ENCODE peak calls at places on chromosomes 16 and 17, in four cellular contexts. G is fibroblast of lung, Y is colonic mucosa, T is cardiac muscle cell. I is an unnamed sample.

GRCh38 chr16:23670137-23670776 is 8.4 kb upstream of the PLK1 start:
- DNase-seq in G (peak; percentile 93), Y (no peak), T (peak; percentile 61), I (no peak)

GRCh38 chr17:64152428-64153125 is 22.6 kb upstream of the ERN1 start:
- DNase-seq in G (no peak), Y (no peak), T (no peak), I (no peak)

GRCh38 chr17:9817086-9817485 is 4.8 kb downstream of the GSG1L2 start:
- DNase-seq in G (peak; percentile 17), Y (no peak), T (peak; percentile 69), I (no peak)

GRCh38 chr16:62540496-62540895 is 504.3 kb upstream of the CDH8 start:
- DNase-seq in G (no peak), Y (no peak), T (no peak), I (peak; percentile 15)

GRCh38 chr17:42456223-42457106 is 2.2 kb upstream of the ATP6V0A1 start:
- DNase-seq in G (peak; percentile 89), Y (no peak), T (peak; percentile 92), I (no peak)

GRCh38 chr17:55149485-55149884 is 115.3 kb upstream of the HLF start:
- DNase-seq in G (no peak), Y (no peak), T (no peak), I (no peak)

GRCh38 chr16:82671743-82672142 is 45.0 kb downstream of the CDH13 start:
- DNase-seq in G (no peak), Y (no peak), T (no peak), I (no peak)

GRCh38 chr17:44374306-44375195 is 10.9 kb upstream of the FAM171A2 start:
- DNase-seq in G (no peak), Y (peak; percentile 45), T (no peak), I (no peak)

GRCh38 chr16:89191033-89191900 is 9.1 kb downstream of the SLC22A31 start:
- DNase-seq in G (no peak), Y (no peak), T (no peak), I (no peak)

GRCh38 chr17:15237106-15237425 is 28.1 kb downstream of the PMP22 start:
- DNase-seq in G (no peak), Y (no peak), T (peak; percentile 19), I (no peak)

GRCh38 chr17:38879878-38880727 is 10.2 kb downstream of the LASP1 start:
- DNase-seq in G (peak; percentile 89), Y (no peak), T (peak; percentile 87), I (no peak)

GRCh38 chr17:59632398-59632797 is 12.7 kb downstream of the CLTC start:
- DNase-seq in G (no peak), Y (no peak), T (no peak), I (no peak)
- H3K4me3 ChIP-seq in G (no peak overlapping the region), Y (no peak overlapping the region), T (no peak overlapping the region), I (no peak overlapping the region)

GRCh38 chr16:659618-660017 is 8.3 kb upstream of the RHOT2 start:
- DNase-seq in G (no peak), Y (no peak), T (no peak), I (no peak)

GRCh38 chr16:660459-661183 is 7.3 kb upstream of the RHOT2 start:
- DNase-seq in G (peak; percentile 60), Y (peak; percentile 92), T (peak; percentile 86), I (peak; percentile 97)

GRCh38 chr16:660132-660458 is 7.8 kb upstream of the RHOT2 start:
- DNase-seq in G (no peak), Y (no peak), T (no peak), I (no peak)

GRCh38 chr16:657487-657886 is 8.3 kb downstream of the WDR90 start:
- DNase-seq in G (no peak), Y (no peak), T (no peak), I (no peak)

DNA sequence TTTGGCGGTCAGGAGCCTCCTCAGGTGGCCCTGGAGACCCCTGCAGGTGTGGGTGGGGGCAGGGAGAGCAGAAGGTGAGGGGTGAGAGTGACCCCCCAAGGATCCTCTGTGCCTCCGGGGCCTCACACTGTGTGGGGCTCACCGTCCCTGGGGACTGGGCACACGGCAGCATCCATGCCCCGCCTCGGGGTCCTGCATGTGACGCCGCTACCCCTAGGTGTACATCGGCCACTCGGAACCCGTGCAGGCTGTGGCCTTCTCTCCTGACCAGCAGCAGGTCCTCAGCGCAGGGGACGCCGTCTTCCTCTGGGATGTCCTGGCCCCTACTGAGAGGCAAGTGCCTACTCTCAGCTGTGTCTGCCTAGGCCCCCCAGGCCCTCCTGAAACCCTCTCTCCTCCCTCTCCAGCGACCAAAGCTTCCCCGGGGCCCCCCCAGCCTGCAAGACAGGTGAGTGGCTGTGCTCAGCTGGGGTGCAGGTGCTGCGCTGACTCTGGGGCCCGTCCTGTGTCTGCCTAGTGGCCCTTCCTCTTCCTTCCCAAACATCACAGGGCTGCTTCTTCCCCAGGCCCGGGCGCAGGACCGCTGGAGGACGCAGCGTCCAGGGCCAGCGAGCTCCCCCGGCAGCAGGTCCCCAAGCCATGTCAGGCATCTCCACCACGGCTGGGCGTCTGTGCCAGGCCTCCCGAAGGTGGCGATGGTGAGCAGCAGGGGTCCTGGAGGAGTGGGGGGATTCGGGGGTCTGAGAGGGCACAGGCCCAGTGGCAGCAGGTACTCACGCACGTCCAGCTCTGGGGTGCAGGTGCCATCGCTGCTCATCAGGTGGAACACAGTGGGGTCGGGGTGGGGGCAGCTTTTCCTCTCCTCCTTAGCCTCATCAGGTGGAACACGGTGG is 9.0 kb upstream of the RHOT2 start:
- DNase-seq in G (no peak), Y (no peak), T (no peak), I (no peak)
- TF ChIP-seq CTCF in G (no peak), Y (no peak), T (peak; percentile 15), I (peak; percentile 39)

DNA sequence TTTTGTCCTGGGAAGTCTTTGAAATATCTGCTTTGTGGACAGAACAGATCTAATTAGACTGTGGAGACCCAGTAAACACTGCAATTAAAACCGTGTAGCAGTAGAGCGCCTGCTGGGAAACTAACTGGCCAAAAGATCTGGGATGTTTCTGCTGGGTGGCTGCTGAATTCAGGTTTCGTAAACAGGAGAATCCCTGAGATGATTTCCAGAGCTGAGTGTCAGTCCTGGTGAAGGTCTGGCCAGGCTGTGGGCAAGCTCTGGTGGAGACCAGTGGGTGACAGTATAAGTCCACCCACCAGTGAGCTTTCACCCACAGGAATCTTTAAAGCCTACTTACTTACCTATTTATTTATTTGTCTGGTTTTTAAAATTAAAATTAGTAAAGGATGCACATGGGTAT is 257.2 kb downstream of the IRF8 start:
- DNase-seq in G (no peak), Y (no peak), T (no peak), I (no peak)
- H3K27me3 ChIP-seq in G (no peaks in the 10 kb centered on the region), Y (no peaks in the 10 kb centered on the region), T (peaks cover 3% of the 10 kb centered on the region), I (peaks cover 5% of the 10 kb centered on the region)

DNA sequence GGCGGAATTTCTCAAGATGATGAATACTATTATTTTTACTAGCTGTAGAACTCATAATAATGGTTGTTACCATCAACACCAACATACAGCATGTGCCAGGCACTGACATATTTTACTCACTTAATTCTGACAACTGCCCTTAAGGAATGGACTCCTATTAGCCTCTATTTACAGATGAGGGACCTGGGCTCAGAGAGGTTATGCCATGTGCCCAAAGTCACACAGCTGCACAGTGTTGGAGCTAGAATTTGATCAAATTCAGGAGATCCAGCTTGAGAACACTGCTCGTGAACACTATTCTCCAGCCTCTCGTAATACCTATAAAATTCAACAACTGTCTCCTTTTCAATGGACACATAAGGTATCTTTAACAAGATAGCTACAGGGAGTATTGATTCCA is 97.2 kb downstream of the XYLT1 start:
- DNase-seq in G (no peak), Y (no peak), T (no peak), I (no peak)
- H3K4me3 ChIP-seq in G (no peak overlapping the region), Y (no peak overlapping the region), T (no peak overlapping the region), I (no peak overlapping the region)

DNA sequence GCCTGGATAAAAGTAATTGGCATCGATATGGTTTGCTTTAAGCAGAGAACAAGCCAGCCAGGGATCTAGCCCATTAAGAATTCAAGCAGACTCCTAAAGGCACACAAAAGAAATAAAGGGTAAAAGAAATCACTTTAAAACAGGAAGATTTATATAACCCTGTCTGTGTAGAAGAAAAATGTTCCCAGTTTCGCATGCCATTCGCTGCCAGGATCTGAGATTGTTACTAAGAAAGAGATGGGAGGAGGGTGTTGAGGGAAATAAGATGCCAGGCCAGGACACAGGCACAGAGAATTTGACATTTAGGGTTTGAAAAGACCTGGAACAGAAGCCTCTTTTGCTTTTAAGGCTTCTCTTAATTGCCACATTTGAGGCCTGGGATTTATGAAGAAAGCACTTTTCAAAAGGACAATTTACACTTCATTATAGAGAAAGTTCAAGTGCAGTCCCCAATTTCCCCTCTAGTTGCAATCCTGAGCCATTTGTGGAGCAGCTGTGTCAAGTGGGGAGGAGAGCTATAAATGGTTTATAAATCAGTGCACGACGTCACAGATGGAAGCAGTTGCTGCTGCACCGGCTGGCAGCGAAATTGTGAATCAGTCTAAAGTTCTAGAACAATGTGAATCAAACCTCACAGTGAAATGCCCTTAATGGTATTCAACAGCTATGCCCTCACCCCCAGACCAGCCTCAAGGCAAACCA is 26.4 kb upstream of the C16orf87 start:
- DNase-seq in G (peak; percentile 67), Y (peak; percentile 30), T (peak; percentile 50), I (peak; percentile 30)
- TF ChIP-seq CTCF in G (peak; percentile 66), Y (no peak), T (peak; percentile 44), I (peak; percentile 58)

GRCh38 chr17:36732351-36732750 is 131.0 kb downstream of the MRM1 start:
- DNase-seq in G (no peak), Y (no peak), T (no peak), I (no peak)

GRCh38 chr17:36728030-36728991 is 126.9 kb downstream of the MRM1 start:
- DNase-seq in G (no peak), Y (no peak), T (no peak), I (peak; percentile 90)

GRCh38 chr17:36731091-36731490 is 129.7 kb downstream of the MRM1 start:
- DNase-seq in G (no peak), Y (peak; percentile 35), T (no peak), I (no peak)

GRCh38 chr17:36730095-36730808 is 128.9 kb downstream of the MRM1 start:
- DNase-seq in G (no peak), Y (no peak), T (no peak), I (no peak)

GRCh38 chr17:36731806-36732205 is 130.4 kb downstream of the MRM1 start:
- DNase-seq in G (no peak), Y (no peak), T (peak; percentile 15), I (no peak)
- H3K27me3 ChIP-seq in G (peaks cover 14% of the 10 kb centered on the region), Y (no peaks in the 10 kb centered on the region), T (no peaks in the 10 kb centered on the region), I (no peaks in the 10 kb centered on the region)

I was measured in BE2C.